ENCODE peak calls at places on chromosomes 12 and 14, in six cellular contexts. T, U, E, X, I and D are unnamed samples.

GRCh38 chr12:57885207-57885606 is 38.7 kb upstream of the CTDSP2 start:
- DNase-seq in T (no peak), I (no peak), U (no peak), X (no peak), E (no peak), D (no peak)

GRCh38 chr12:46389130-46389616 is 16.6 kb upstream of the SLC38A2 start:
- DNase-seq in X (no peak), U (no peak), I (no peak), T (peak; percentile 98), E (no peak), D (no peak)

GRCh38 chr12:91249059-91250055 is 66.7 kb upstream of the DCN start:
- DNase-seq in I (no peak), T (no peak), E (no peak), U (no peak), X (no peak), D (no peak)

GRCh38 chr12:81722004-81722403 is 37.1 kb downstream of the PPFIA2 start:
- DNase-seq in U (no peak), I (no peak), E (no peak), X (no peak), T (no peak), D (no peak)

GRCh38 chr12:89980236-89980635 is 271.6 kb upstream of the ATP2B1 start:
- DNase-seq in I (no peak), E (no peak), T (peak; percentile 76), X (no peak), U (peak; percentile 21), D (no peak)

GRCh38 chr12:92558806-92559205 is 144.0 kb upstream of the PLEKHG7 start:
- DNase-seq in E (no peak), U (no peak), T (peak; percentile 50), I (no peak), X (no peak), D (no peak)

GRCh38 chr12:29537292-29537691 is 39.8 kb upstream of the OVCH1 start:
- DNase-seq in U (no peak), I (no peak), T (peak; percentile 45), X (no peak), E (no peak), D (no peak)

GRCh38 chr12:111503116-111503515 is 96.0 kb downstream of the ATXN2 start:
- DNase-seq in U (no peak), T (peak; percentile 7), X (no peak), I (no peak), E (no peak), D (no peak)

GRCh38 chr14:21476526-21476924 is 234 bp downstream of the RAB2B start:
- DNase-seq in X (no peak), I (peak; percentile 78), U (peak; percentile 57), E (peak; percentile 93), T (peak; percentile 51), D (peak; percentile 84)

GRCh38 chr14:56702515-56702914 is 107.8 kb downstream of the OTX2 start:
- DNase-seq in T (no peak), U (no peak), X (no peak), E (no peak), I (no peak), D (no peak)

GRCh38 chr14:68506645-68507405 is 286.0 kb downstream of the ZFP36L1 start:
- DNase-seq in E (peak; percentile 57), U (no peak), T (no peak), I (no peak), X (peak; percentile 23), D (no peak)

GRCh38 chr14:69873877-69874780 is 5.1 kb upstream of the SMOC1 start:
- DNase-seq in T (peak; percentile 39), U (peak; percentile 65), X (no peak), I (no peak), E (no peak), D (no peak)

GRCh38 chr14:105477659-105478623 is 3.3 kb downstream of the CRIP2 start:
- DNase-seq in T (no peak), X (peak; percentile 77), U (no peak), I (no peak), E (no peak), D (no peak)

GRCh38 chr12:116194935-116195431 is 82.5 kb downstream of the MED13L start:
- DNase-seq in U (no peak), I (no peak), E (no peak), T (no peak), X (peak; percentile 44), D (no peak)

GRCh38 chr14:105128059-105128458 is 40.5 kb downstream of the JAG2 start:
- DNase-seq in I (no peak), T (no peak), U (no peak), X (no peak), E (peak; percentile 13), D (no peak)